ENCODE peak calls at places on chromosomes 6 and 20, in six cellular contexts. D is RWPE1, R is H4, M is lower lobe of right lung, H is Right ventricle myocardium inferior, B is naive B cell. I is an unnamed sample.

GRCh38 chr6:56770011-56770520 is 127.4 kb upstream of the DST start:
- DNase-seq in R (no peak), D (no peak), B (no peak), M (no peak), H (no peak), I (no peak)

GRCh38 chr6:53986165-53986720 is 125.0 kb upstream of the MLIP start:
- DNase-seq in B (no peak), D (peak; percentile 26), M (no peak), H (peak; percentile 44), R (peak; percentile 66), I (peak; percentile 9)

GRCh38 chr20:10618611-10619245 is 55.1 kb downstream of the JAG1 start:
- DNase-seq in B (no peak), D (no peak), R (no peak), M (no peak), H (no peak), I (no peak)

GRCh38 chr6:156347251-156348049 is 429.7 kb upstream of the ARID1B start:
- DNase-seq in R (no peak), M (no peak), H (no peak), D (no peak), B (no peak), I (no peak)

GRCh38 chr6:12504325-12504966 is 212.1 kb upstream of the PHACTR1 start:
- DNase-seq in D (peak; percentile 32), H (no peak), R (peak; percentile 31), B (no peak), M (no peak), I (peak; percentile 40)

GRCh38 chr20:4867036-4867435 is 134.3 kb downstream of the SLC23A2 start:
- DNase-seq in R (no peak), H (no peak), M (no peak), B (no peak), D (no peak), I (no peak)

GRCh38 chr20:16639027-16639941 is 66.0 kb upstream of the KIF16B start:
- DNase-seq in B (no peak), D (no peak), H (no peak), R (no peak), M (no peak), I (no peak)

GRCh38 chr6:150372051-150372450 is 3.2 kb downstream of the IYD start:
- DNase-seq in H (no peak), M (no peak), R (no peak), B (no peak), D (no peak), I (no peak)

I was measured in OCI-LY7.